ENCODE peak calls at places on chromosome 19, in nine cellular contexts. N is hepatocyte, I is astrocyte, S is tibial nerve, E is pancreas, U is left ventricle myocardium inferior, K is mammary epithelial cell, P is Panc1, W is PC-3. Z is an unnamed sample.

GRCh38 chr19:8021374-8021773 is 15.9 kb upstream of the ELAVL1 start:
- DNase-seq in I (no peak), K (no peak), E (no peak), P (no peak), S (no peak), N (no peak), U (no peak), W (no peak), Z (no peak)

GRCh38 chr19:55683449-55684261 is 8.6 kb downstream of the EPN1 start:
- DNase-seq in E (peak; percentile 75), P (no peak), K (no peak), S (no peak), N (peak; percentile 73), W (no peak), U (no peak), I (no peak), Z (no peak)

GRCh38 chr19:55113570-55114039 is 3.8 kb downstream of the PPP1R12C start:
- DNase-seq in P (no peak), W (no peak), N (peak; percentile 95), I (peak; percentile 78), K (peak; percentile 16), E (peak; percentile 72), S (peak; percentile 97), U (peak; percentile 93), Z (peak; percentile 83)

GRCh38 chr19:1250374-1251232 is 2.2 kb downstream of the MIDN start:
- DNase-seq in K (no peak), W (no peak), S (no peak), U (peak; percentile 74), E (peak; percentile 65), N (peak; percentile 87), P (no peak), I (no peak), Z (peak; percentile 86)

GRCh38 chr19:20422616-20423205 is 142.9 kb downstream of the ZNF737 start:
- DNase-seq in I (no peak), U (peak; percentile 12), S (no peak), N (peak; percentile 4), P (no peak), E (peak; percentile 14), W (no peak), K (no peak), Z (no peak)

GRCh38 chr19:35076657-35077056 is 35.1 kb downstream of the HPN start:
- DNase-seq in P (no peak), E (no peak), U (no peak), W (no peak), I (no peak), N (no peak), K (no peak), S (no peak), Z (no peak)

GRCh38 chr19:57708641-57709354 is at the start of gene ZNF154:
- DNase-seq in K (no peak), P (no peak), N (peak; percentile 87), S (no peak), W (no peak), E (peak; percentile 32), I (peak; percentile 71), U (peak; percentile 21), Z (peak; percentile 64)

GRCh38 chr19:37950471-37951175 is 43.6 kb downstream of the SIPA1L3 start:
- DNase-seq in S (no peak), K (no peak), N (no peak), U (no peak), I (no peak), W (no peak), E (no peak), P (no peak), Z (no peak)

GRCh38 chr19:17045907-17046502 is 19.4 kb upstream of the CPAMD8 start:
- DNase-seq in P (no peak), S (no peak), K (no peak), E (no peak), W (no peak), N (no peak), U (no peak), I (no peak), Z (no peak)
- H3K27me3 ChIP-seq in P (no peaks in the 10 kb centered on the region), S (no peaks in the 10 kb centered on the region), K (no peaks in the 10 kb centered on the region), E (no peaks in the 10 kb centered on the region), W (no peaks in the 10 kb centered on the region), N (no peaks in the 10 kb centered on the region), U (no peaks in the 10 kb centered on the region), I (peaks cover 7% of the 10 kb centered on the region), Z (no peaks in the 10 kb centered on the region)

GRCh38 chr19:3275068-3275582 is 50.7 kb downstream of the CELF5 start:
- DNase-seq in E (no peak), I (no peak), N (no peak), K (no peak), S (no peak), U (no peak), P (no peak), W (peak; percentile 10), Z (no peak)

GRCh38 chr19:3274245-3275067 is 50.0 kb downstream of the CELF5 start:
- DNase-seq in U (no peak), I (no peak), S (no peak), W (no peak), P (no peak), N (no peak), K (no peak), E (no peak), Z (no peak)

GRCh38 chr19:3276341-3276799 is 51.9 kb downstream of the CELF5 start:
- DNase-seq in I (no peak), E (peak; percentile 50), W (peak; percentile 75), N (peak; percentile 72), U (no peak), P (no peak), S (no peak), K (peak; percentile 75), Z (peak; percentile 71)

GRCh38 chr19:3277649-3278048 is 53.2 kb downstream of the CELF5 start:
- DNase-seq in N (no peak), K (no peak), E (no peak), W (no peak), S (no peak), U (no peak), P (no peak), I (no peak), Z (no peak)

DNA sequence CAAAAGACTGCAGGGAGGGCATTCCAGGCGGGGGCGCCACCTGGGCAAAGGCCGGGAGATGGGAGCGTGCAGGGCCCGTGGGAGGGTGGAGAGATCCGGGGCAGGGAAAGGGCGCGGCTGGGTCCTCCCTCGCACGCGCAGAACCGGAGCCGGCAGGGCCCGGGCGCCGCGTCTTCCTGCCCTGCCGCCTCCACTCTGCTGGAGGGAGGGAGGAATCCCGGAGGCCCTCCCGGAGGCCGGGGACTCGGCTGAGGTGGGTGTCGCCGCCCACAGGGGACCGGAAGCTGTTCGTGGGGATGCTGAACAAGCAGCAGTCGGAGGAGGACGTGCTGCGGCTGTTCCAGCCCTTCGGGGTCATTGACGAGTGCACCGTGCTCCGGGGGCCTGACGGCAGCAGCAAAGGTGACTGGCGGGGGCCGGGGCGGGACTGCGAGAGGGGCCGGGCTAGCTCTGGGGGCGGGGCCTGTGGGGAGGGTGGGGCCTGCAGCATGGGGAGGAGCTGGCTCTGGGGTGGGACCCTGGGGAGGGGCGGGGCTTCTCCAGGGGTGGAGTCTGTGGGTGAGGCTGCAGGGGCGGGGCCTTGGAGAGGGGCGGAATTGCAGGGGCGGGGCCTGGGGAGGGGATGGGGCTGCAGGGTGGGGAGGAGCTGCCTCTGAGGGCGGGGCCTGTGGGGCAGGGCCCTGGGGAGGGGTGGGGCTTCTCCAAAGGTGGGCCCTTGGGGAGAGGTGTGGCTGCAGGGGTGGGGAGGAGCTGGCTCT is 51.3 kb downstream of the CELF5 start:
- DNase-seq in P (no peak), N (peak; percentile 93), E (peak; percentile 69), W (peak; percentile 88), K (peak; percentile 83), U (peak; percentile 32), S (peak; percentile 16), I (peak; percentile 8), Z (peak; percentile 90)
- TF ChIP-seq CTCF in P (peak; percentile 91), N (no peak), E (no peak), W (peak; percentile 33), K (no peak), U (peak; percentile 23), S (no peak), I (no peak), Z (peak; percentile 18)

GRCh38 chr19:17347877-17348276 is 10.5 kb downstream of the GTPBP3 start:
- DNase-seq in N (no peak), S (no peak), K (no peak), E (no peak), U (no peak), P (no peak), I (no peak), W (no peak), Z (no peak)
- H3K27ac ChIP-seq in N (no peak overlapping the region), S (no peak overlapping the region), K (no peak overlapping the region), E (no peak overlapping the region), U (peak overlapping the region; percentile 70), P (no peak overlapping the region), I (no peak overlapping the region), W (no peak overlapping the region), Z (peak overlapping the region; percentile 7)

DNA sequence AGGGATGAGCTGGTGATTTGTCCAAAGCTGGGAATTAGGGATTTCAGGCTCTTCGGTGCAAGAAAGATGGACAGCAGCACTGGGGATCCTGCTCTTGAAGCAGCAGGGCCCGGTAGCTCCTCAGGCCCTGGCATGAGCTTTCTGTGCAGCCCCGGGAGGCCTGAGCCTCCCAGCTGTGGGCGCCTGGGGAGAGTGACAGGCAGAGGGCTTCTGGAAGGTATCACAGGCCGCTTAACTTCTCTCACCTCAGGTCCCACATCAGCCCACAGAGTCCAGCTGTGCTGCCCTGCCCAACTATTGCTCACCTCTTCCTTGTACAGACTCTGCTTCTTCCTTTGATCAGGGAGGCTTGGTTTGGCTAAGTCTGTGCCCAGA is 14.6 kb upstream of the ZNF536 start:
- DNase-seq in I (no peak), U (no peak), N (no peak), P (no peak), S (no peak), K (no peak), W (no peak), E (no peak), Z (no peak)
- H3K27me3 ChIP-seq in I (no peaks in the 10 kb centered on the region), U (peaks cover 56% of the 10 kb centered on the region), N (no peaks in the 10 kb centered on the region), P (no peaks in the 10 kb centered on the region), S (no peaks in the 10 kb centered on the region), K (no peaks in the 10 kb centered on the region), W (peaks cover 5% of the 10 kb centered on the region), E (no peaks in the 10 kb centered on the region), Z (no peaks in the 10 kb centered on the region)

GRCh38 chr19:18865973-18866799 is 29.8 kb downstream of the CERS1 start:
- DNase-seq in K (peak; percentile 39), S (peak; percentile 51), E (no peak), N (peak; percentile 82), W (peak; percentile 77), U (peak; percentile 66), P (no peak), I (no peak), Z (peak; percentile 83)

GRCh38 chr19:18865106-18865972 is 30.6 kb downstream of the CERS1 start:
- DNase-seq in S (no peak), P (no peak), N (no peak), W (no peak), U (no peak), I (no peak), K (no peak), E (no peak), Z (no peak)

GRCh38 chr19:18867199-18867598 is 28.8 kb downstream of the CERS1 start:
- DNase-seq in I (no peak), U (no peak), K (no peak), E (no peak), S (no peak), P (no peak), W (no peak), N (no peak), Z (no peak)

GRCh38 chr19:18867751-18868150 is 28.2 kb downstream of the CERS1 start:
- DNase-seq in U (no peak), N (no peak), W (no peak), S (no peak), K (no peak), I (no peak), E (no peak), P (no peak), Z (no peak)

DNA sequence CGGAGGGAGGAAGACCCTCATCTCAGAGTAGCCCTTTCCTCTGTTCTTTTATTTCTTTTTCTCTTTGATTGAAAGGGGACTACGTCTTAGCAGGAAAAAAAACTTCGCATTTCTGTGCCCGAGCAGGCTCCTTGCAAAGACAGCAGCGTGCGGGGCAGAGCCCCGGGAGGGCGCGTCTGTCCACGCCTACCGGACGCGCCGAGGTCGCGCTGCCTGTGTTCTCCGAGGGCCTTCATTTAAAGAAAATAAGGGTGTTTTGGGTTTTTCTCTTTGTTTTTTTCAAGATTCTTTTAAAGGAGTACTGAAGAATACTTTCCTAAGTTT is 29.2 kb downstream of the CERS1 start:
- DNase-seq in K (no peak), S (no peak), I (no peak), E (no peak), N (no peak), U (no peak), P (no peak), W (no peak), Z (no peak)
- TF ChIP-seq CTCF in K (no peak), S (no peak), I (peak; percentile 2), E (no peak), N (no peak), U (peak; percentile 51), P (peak; percentile 46), W (peak; percentile 47), Z (no peak)

Z was measured in upper lobe of right lung.